ENCODE peak calls at places on chromosomes 1 and 21, in four cellular contexts. M is GM23248, A is testis, K is lung. D is an unnamed sample. For H3K36me3, the result is how much of the 10 kb centered on the place peaks cover.

GRCh38 chr1:192311281-192311680 is 5.5 kb upstream of the RGS21 start:
- DNase-seq in M (peak), A (no peak), K (no peak), D (no peak)

GRCh38 chr1:236308827-236309226 is 27.1 kb upstream of the ERO1B start:
- DNase-seq in M (no peak), A (no peak), K (no peak), D (no peak)

GRCh38 chr1:81467433-81467832 is 333.3 kb upstream of the ADGRL2 start:
- DNase-seq in M (no peak), A (no peak), K (no peak), D (no peak)

GRCh38 chr1:54291276-54292014 is 91.5 kb downstream of the MRPL37 start:
- DNase-seq in M (no peak), A (no peak), K (no peak), D (no peak)

GRCh38 chr1:154833841-154834240 is 36.2 kb downstream of the KCNN3 start:
- DNase-seq in M (no peak), A (no peak), K (no peak), D (no peak)

GRCh38 chr1:226657788-226658537 is 81.1 kb downstream of the ITPKB start:
- DNase-seq in M (no peak), A (no peak), K (no peak), D (no peak)

GRCh38 chr1:8985915-8986813 is 40.1 kb downstream of the SLC2A7 start:
- DNase-seq in M (peak), A (peak), K (peak), D (no peak)

GRCh38 chr1:57461405-57461804 is 37.5 kb upstream of the DAB1 start:
- DNase-seq in M (no peak), A (no peak), K (no peak), D (no peak)

GRCh38 chr21:36388835-36389234 is 3.6 kb downstream of the CHAF1B start:
- DNase-seq in M (peak), A (no peak), K (peak), D (peak)

GRCh38 chr21:37915941-37916794 is at the start of gene KCNJ6:
- DNase-seq in M (peak), A (peak), K (no peak), D (no peak)

GRCh38 chr1:45009956-45010854 is 919 bp downstream of the HECTD3 start:
- DNase-seq in M (peak), A (no peak), K (no peak), D (no peak)

GRCh38 chr1:245046764-245047163 is 108.0 kb upstream of the KIF26B start:
- DNase-seq in M (no peak), A (no peak), K (no peak), D (no peak)

GRCh38 chr1:210792250-210792649 is 341.7 kb downstream of the KCNH1 start:
- DNase-seq in M (no peak), A (no peak), K (no peak), D (peak)

GRCh38 chr1:198756470-198756869 is 117.6 kb downstream of the PTPRC start:
- DNase-seq in M (peak), A (no peak), K (no peak), D (no peak)

GRCh38 chr1:231092380-231092779 is 52.3 kb upstream of the FAM89A start:
- DNase-seq in M (no peak), A (no peak), K (no peak), D (no peak)

GRCh38 chr21:23887709-23888303 is 1719.5 kb downstream of the MRPL39 start:
- DNase-seq in M (no peak), A (no peak), K (no peak), D (no peak)

GRCh38 chr1:65979145-65979544 is 186.4 kb downstream of the PDE4B start:
- DNase-seq in M (peak), A (peak), K (no peak), D (no peak)

GRCh38 chr1:187928288-187928687 is 1099.5 kb downstream of the PLA2G4A start:
- DNase-seq in M (peak), A (peak), K (no peak), D (no peak)

GRCh38 chr1:104797982-104798381 is 1048.3 kb downstream of the AMY1C start:
- DNase-seq in M (no peak), A (no peak), K (no peak), D (no peak)

GRCh38 chr21:41816583-41817165 is 49.8 kb upstream of the RIPK4 start:
- DNase-seq in M (peak), A (peak), K (peak), D (peak)

GRCh38 chr21:40335689-40336088 is 468.5 kb downstream of the PCP4 start:
- DNase-seq in M (no peak), A (no peak), K (no peak), D (no peak)

GRCh38 chr1:76891931-76892330 is 24.7 kb downstream of the ST6GALNAC5 start:
- DNase-seq in M (peak), A (no peak), K (no peak), D (no peak)

GRCh38 chr1:46413596-46413985 is 19.5 kb downstream of the FAAH start:
- DNase-seq in M (peak), A (no peak), K (no peak), D (no peak)

GRCh38 chr1:50332941-50333594 is 90.2 kb downstream of the DMRTA2 start:
- DNase-seq in M (peak), A (peak), K (peak), D (no peak)

GRCh38 chr1:233113009-233113712 is 162.8 kb downstream of the NTPCR start:
- DNase-seq in M (peak), A (peak), K (peak), D (peak)
- H3K4me3 ChIP-seq in M (peak), A (no peak), K (no peak), D (no peak)

GRCh38 chr1:15939181-15940109 is 36.5 kb downstream of the ZBTB17 start:
- DNase-seq in M (peak), A (peak), K (no peak), D (no peak)

GRCh38 chr1:15940110-15941043 is 35.5 kb downstream of the ZBTB17 start:
- DNase-seq in M (no peak), A (no peak), K (no peak), D (no peak)

GRCh38 chr1:15937146-15937545 is 38.8 kb downstream of the ZBTB17 start:
- DNase-seq in M (no peak), A (no peak), K (no peak), D (no peak)

GRCh38 chr1:15937706-15938168 is 38.2 kb downstream of the ZBTB17 start:
- DNase-seq in M (peak), A (no peak), K (no peak), D (no peak)

DNA sequence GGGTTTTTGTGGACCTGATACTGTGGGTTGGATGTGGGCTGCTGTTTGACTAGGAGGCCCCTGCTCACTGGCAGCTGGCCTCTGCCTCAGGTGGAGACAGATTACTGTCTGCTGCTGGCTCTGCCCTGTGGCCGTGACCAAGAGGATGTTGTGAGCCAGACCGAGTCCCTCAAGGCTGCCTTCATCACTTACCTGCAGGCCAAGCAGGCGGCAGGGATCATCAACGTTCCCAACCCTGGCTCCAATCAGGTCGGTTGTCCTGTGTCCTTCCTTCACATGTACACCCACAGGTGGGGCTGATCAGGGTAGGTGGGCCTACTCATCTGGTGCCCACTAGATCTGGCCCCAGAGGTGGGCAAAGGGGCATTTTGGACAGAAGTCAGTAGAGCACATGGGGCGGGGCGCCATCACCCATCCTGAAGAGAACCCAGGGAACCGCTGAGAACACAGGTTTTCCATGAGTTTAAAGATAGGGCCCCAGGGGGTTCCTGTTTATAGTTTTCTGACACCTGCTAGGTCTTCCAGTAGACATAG is 37.2 kb downstream of the ZBTB17 start:
- DNase-seq in M (no peak), A (no peak), K (no peak), D (no peak)
- H3K36me3 ChIP-seq in M (under half), A (under half), K (under half), D (under half)

DNA sequence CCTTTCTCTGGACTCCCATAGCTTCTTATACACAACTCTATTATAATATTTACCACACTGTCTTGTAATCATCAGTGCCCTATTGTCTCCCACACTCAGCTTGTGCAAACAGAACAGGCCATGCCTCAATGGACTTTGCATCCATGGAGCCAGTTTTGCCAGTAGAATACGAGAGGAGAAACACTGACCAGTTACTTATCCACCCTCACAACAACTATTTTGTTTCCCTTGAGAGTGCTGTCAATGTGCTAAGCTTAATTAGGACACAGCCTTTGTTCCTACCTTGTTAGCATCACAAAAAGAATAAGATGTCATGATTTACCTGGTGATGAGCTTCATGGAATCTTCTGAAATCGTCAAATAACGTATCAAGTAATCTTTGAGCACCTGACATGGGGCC is 18.1 kb upstream of the LRRC52 start:
- DNase-seq in M (no peak), A (no peak), K (no peak), D (no peak)
- H3K4me3 ChIP-seq in M (no peak), A (no peak), K (no peak), D (no peak)

GRCh38 chr1:31344503-31344902 is 28.4 kb downstream of the FABP3 start:
- DNase-seq in M (no peak), A (no peak), K (no peak), D (no peak)
- H3K36me3 ChIP-seq in M (under half), A (under half), K (under half), D (under half)